ENCODE peak calls at places on chromosomes 12 and 14, in nine cellular contexts. V, G, H, U, A, Z, T, N and R are unnamed samples.

GRCh38 chr12:124734224-124734788 is 129.4 kb downstream of the SCARB1 start:
- DNase-seq in Z (no peak), V (no peak), H (peak), N (no peak), G (no peak), U (no peak), A (no peak), T (no peak), R (no peak)

GRCh38 chr12:1869145-1869544 is 48.8 kb downstream of the LRTM2 start:
- DNase-seq in A (no peak), U (no peak), T (no peak), Z (no peak), H (no peak), N (no peak), G (no peak), V (no peak), R (no peak)

GRCh38 chr12:75825686-75826085 is 205.9 kb downstream of the PHLDA1 start:
- DNase-seq in H (no peak), U (no peak), V (peak), T (no peak), N (peak), Z (no peak), A (no peak), G (no peak), R (no peak)

GRCh38 chr14:60981626-60982455 is 796 bp downstream of the SLC38A6 start:
- DNase-seq in A (no peak), N (peak), G (no peak), U (peak), T (no peak), Z (no peak), V (peak), H (peak), R (no peak)

GRCh38 chr12:80059875-80060274 is 39.5 kb upstream of the OTOGL start:
- DNase-seq in N (no peak), H (no peak), Z (no peak), U (no peak), T (no peak), G (no peak), V (no peak), A (no peak), R (no peak)

GRCh38 chr12:27521066-27521465 is 2.9 kb upstream of the PPFIBP1 start:
- DNase-seq in V (no peak), U (no peak), G (no peak), Z (no peak), T (no peak), A (peak), N (peak), H (no peak), R (no peak)

GRCh38 chr14:20489093-20489994 is 16.0 kb upstream of the RNASE10 start:
- DNase-seq in G (no peak), T (no peak), A (no peak), V (peak), H (no peak), U (no peak), N (no peak), Z (peak), R (no peak)

GRCh38 chr14:22289570-22289969 is 299.5 kb downstream of the DAD1 start:
- DNase-seq in U (no peak), Z (no peak), A (no peak), V (peak), G (no peak), N (no peak), H (no peak), T (no peak), R (no peak)

GRCh38 chr14:65156568-65157366 is 54.5 kb upstream of the MAX start:
- DNase-seq in A (peak), T (no peak), U (no peak), G (no peak), N (peak), V (peak), H (no peak), Z (no peak), R (no peak)